ENCODE peak calls at places on chromosomes 6 and 20, in nine cellular contexts. M, E, X, S, F, U, P, W and C are unnamed samples.

GRCh38 chr20:58228484-58229197 is at the start of gene ANKRD60:
- DNase-seq in M (peak; percentile 39), E (no peak), X (peak; percentile 28), S (no peak), F (peak; percentile 66), U (no peak), P (no peak), W (peak; percentile 68), C (no peak)

GRCh38 chr6:135145509-135145865 is 35.6 kb upstream of the MYB start:
- DNase-seq in M (no peak), E (no peak), X (no peak), S (no peak), F (no peak), U (no peak), P (no peak), W (no peak), C (no peak)

GRCh38 chr20:25178563-25179438 is 16.7 kb upstream of the ENTPD6 start:
- DNase-seq in M (no peak), E (peak; percentile 79), X (no peak), S (no peak), F (no peak), U (no peak), P (peak; percentile 72), W (no peak), C (peak; percentile 73)

GRCh38 chr6:32973144-32973854 is 4.9 kb downstream of the BRD2 start:
- DNase-seq in M (peak; percentile 63), E (peak; percentile 54), X (peak; percentile 49), S (no peak), F (no peak), U (no peak), P (no peak), W (peak; percentile 76), C (no peak)

GRCh38 chr20:58251979-58252591 is 23.6 kb upstream of the ANKRD60 start:
- DNase-seq in M (no peak), E (peak; percentile 87), X (no peak), S (no peak), F (no peak), U (no peak), P (peak; percentile 81), W (no peak), C (peak; percentile 59)

GRCh38 chr20:3430376-3431069 is 23.1 kb upstream of the DNAAF9 start:
- DNase-seq in M (no peak), E (no peak), X (no peak), S (no peak), F (no peak), U (no peak), P (no peak), W (no peak), C (no peak)

GRCh38 chr6:85468326-85468725 is 18.4 kb downstream of the NT5E start:
- DNase-seq in M (no peak), E (no peak), X (no peak), S (no peak), F (peak; percentile 68), U (no peak), P (no peak), W (no peak), C (no peak)

GRCh38 chr6:142907544-142907943 is 37.4 kb downstream of the HIVEP2 start:
- DNase-seq in M (peak; percentile 48), E (no peak), X (no peak), S (no peak), F (no peak), U (no peak), P (no peak), W (no peak), C (no peak)

GRCh38 chr6:42269553-42269952 is 51.9 kb upstream of the MRPS10 start:
- DNase-seq in M (no peak), E (no peak), X (no peak), S (no peak), F (no peak), U (no peak), P (no peak), W (no peak), C (no peak)